ENCODE peak calls at places on chromosomes 3 and 15, in five cellular contexts. R is tibial nerve; U is frontal cortex; K is activated CD4-positive, alpha-beta T cell treated with anti-CD3 and anti-CD28 coated beads, Interleukin-2, amount 50 U/mL, for 1 hour; F is GM19239. W is an unnamed sample.

GRCh38 chr3:184320099-184320445 is 5.7 kb downstream of the EIF4G1 start:
- DNase-seq in R (peak), U (peak), K (peak), F (no peak), W (no peak)

GRCh38 chr15:99450896-99451358 is 114.9 kb upstream of the MEF2A start:
- DNase-seq in R (peak), U (no peak), K (peak), F (no peak), W (no peak)

GRCh38 chr3:184687363-184688049 is 24.4 kb downstream of the MAGEF1 start:
- DNase-seq in R (no peak), U (no peak), K (no peak), F (no peak), W (no peak)

GRCh38 chr15:49387471-49387870 is 35.6 kb upstream of the FGF7 start:
- DNase-seq in R (no peak), U (no peak), K (no peak), F (no peak), W (no peak)

GRCh38 chr3:43689766-43690399 is 855 bp upstream of the ABHD5 start:
- DNase-seq in R (no peak), U (no peak), K (no peak), F (no peak), W (no peak)

GRCh38 chr15:91228890-91229289 is 128.8 kb downstream of the SV2B start:
- DNase-seq in R (no peak), U (no peak), K (no peak), F (no peak), W (no peak)

GRCh38 chr15:92069308-92070244 is 216.1 kb downstream of the SLCO3A1 start:
- DNase-seq in R (no peak), U (peak), K (peak), F (no peak), W (no peak)

GRCh38 chr3:34533468-34533867 is 735.0 kb downstream of the PDCD6IP start:
- DNase-seq in R (no peak), U (no peak), K (no peak), F (no peak), W (no peak)

GRCh38 chr3:42159706-42160472 is 68.7 kb downstream of the TRAK1 start:
- DNase-seq in R (no peak), U (no peak), K (peak), F (peak), W (no peak)

GRCh38 chr3:108513961-108514360 is 3.6 kb upstream of the MYH15 start:
- DNase-seq in R (no peak), U (no peak), K (no peak), F (no peak), W (no peak)

GRCh38 chr15:96324192-96324895 is 6.2 kb upstream of the NR2F2 start:
- DNase-seq in R (peak), U (no peak), K (no peak), F (no peak), W (no peak)

GRCh38 chr15:89526601-89527441 is 30.4 kb upstream of the RHCG start:
- DNase-seq in R (no peak), U (no peak), K (no peak), F (no peak), W (no peak)

GRCh38 chr3:25830373-25831305 is 40.7 kb downstream of the OXSM start:
- DNase-seq in R (no peak), U (no peak), K (no peak), F (no peak), W (no peak)

GRCh38 chr3:49602877-49603411 is 48.7 kb downstream of the BSN start:
- DNase-seq in R (no peak), U (no peak), K (peak), F (no peak), W (no peak)

GRCh38 chr3:113794526-113794925 is 44.1 kb upstream of the GRAMD1C start:
- DNase-seq in R (no peak), U (no peak), K (no peak), F (no peak), W (no peak)

GRCh38 chr15:67836955-67837354 is 2.9 kb downstream of the RNU6-1 start:
- DNase-seq in R (no peak), U (no peak), K (no peak), F (no peak), W (no peak)

GRCh38 chr3:170603770-170604510 is 18.1 kb upstream of the SLC7A14 start:
- DNase-seq in R (no peak), U (no peak), K (no peak), F (no peak), W (no peak)

GRCh38 chr15:90948506-90948905 is 6.2 kb upstream of the RCCD1 start:
- DNase-seq in R (no peak), U (no peak), K (no peak), F (no peak), W (no peak)

GRCh38 chr3:111726788-111727305 is 131.7 kb upstream of the ZBED2 start:
- DNase-seq in R (no peak), U (no peak), K (no peak), F (no peak), W (no peak)

GRCh38 chr3:49122022-49122421 is 1.4 kb upstream of the USP19 start:
- DNase-seq in R (no peak), U (no peak), K (no peak), F (no peak), W (no peak)

GRCh38 chr15:74170845-74171578 is 2.5 kb upstream of the ISLR start:
- DNase-seq in R (no peak), U (no peak), K (no peak), F (no peak), W (no peak)

GRCh38 chr3:126945891-126946290 is 37.0 kb upstream of the PLXNA1 start:
- DNase-seq in R (no peak), U (no peak), K (no peak), F (no peak), W (no peak)

GRCh38 chr3:45516829-45517228 is 77.7 kb upstream of the LIMD1 start:
- DNase-seq in R (no peak), U (no peak), K (no peak), F (no peak), W (no peak)

GRCh38 chr15:65049418-65049840 is 4.2 kb downstream of the SLC51B start:
- DNase-seq in R (peak), U (peak), K (peak), F (peak), W (peak)

GRCh38 chr3:129855454-129856419 is 37.8 kb downstream of the TMCC1 start:
- DNase-seq in R (no peak), U (no peak), K (no peak), F (no peak), W (no peak)

W was measured in NCI-H1930.